ENCODE peak calls at places on chromosome 11, in ten cellular contexts. O is MM.1S, Z is GM23338, Q is hepatocyte, P is GM23248, W is PC-3, E is HCT116, B is PC-9, G is OCI-LY7, I is SK-N-SH. N is an unnamed sample. For H3K9me2, the result is how much of the 10 kb centered on the place peaks cover.

GRCh38 chr11:97772696-97773095 is 1248.1 kb upstream of the CNTN5 start:
- DNase-seq in O (no peak), Z (no peak), Q (no peak), P (no peak), W (no peak), E (no peak), B (no peak), G (no peak), I (peak), N (no peak)

GRCh38 chr11:29511394-29511793 is 505.4 kb downstream of the KCNA4 start:
- DNase-seq in O (no peak), Z (no peak), Q (no peak), P (no peak), W (no peak), E (no peak), B (no peak), G (no peak), I (no peak), N (no peak)

GRCh38 chr11:14969922-14970323 is 2.2 kb downstream of the CALCA start:
- DNase-seq in O (peak), Z (peak), Q (peak), P (peak), W (peak), E (peak), B (no peak), G (peak), I (peak), N (peak)

GRCh38 chr11:46309669-46310288 is 32.3 kb downstream of the CREB3L1 start:
- DNase-seq in O (no peak), Z (no peak), Q (no peak), P (peak), W (peak), E (peak), B (peak), G (peak), I (no peak), N (peak)

GRCh38 chr11:120652705-120653335 is 141.3 kb downstream of the GRIK4 start:
- DNase-seq in O (no peak), Z (peak), Q (no peak), P (peak), W (peak), E (no peak), B (no peak), G (peak), I (no peak), N (peak)

GRCh38 chr11:18332302-18332701 is 9.9 kb downstream of the GTF2H1 start:
- DNase-seq in O (peak), Z (peak), Q (no peak), P (no peak), W (no peak), E (no peak), B (no peak), G (no peak), I (no peak), N (no peak)

GRCh38 chr11:34366522-34366921 is 8.7 kb upstream of the ABTB2 start:
- DNase-seq in O (peak), Z (peak), Q (no peak), P (no peak), W (peak), E (peak), B (no peak), G (no peak), I (peak), N (no peak)

GRCh38 chr11:63719987-63720386 is 38.7 kb downstream of the RTN3 start:
- DNase-seq in O (no peak), Z (no peak), Q (no peak), P (peak), W (no peak), E (no peak), B (no peak), G (no peak), I (no peak), N (no peak)

GRCh38 chr11:16785520-16786128 is 47.2 kb downstream of the C11orf58 start:
- DNase-seq in O (peak), Z (peak), Q (peak), P (peak), W (peak), E (peak), B (peak), G (peak), I (peak), N (peak)

GRCh38 chr11:132125855-132126841 is 755.7 kb downstream of the NTM start:
- DNase-seq in O (peak), Z (peak), Q (no peak), P (peak), W (peak), E (no peak), B (no peak), G (no peak), I (peak), N (no peak)

GRCh38 chr11:78921517-78921916 is 346.9 kb upstream of the NARS2 start:
- DNase-seq in O (no peak), Z (no peak), Q (no peak), P (no peak), W (no peak), E (no peak), B (no peak), G (no peak), I (no peak), N (no peak)

GRCh38 chr11:78940500-78941225 is 366.0 kb upstream of the NARS2 start:
- DNase-seq in O (no peak), Z (peak), Q (no peak), P (no peak), W (no peak), E (no peak), B (no peak), G (no peak), I (no peak), N (no peak)

GRCh38 chr11:62602141-62603071 is 741 bp upstream of the MTA2 start:
- DNase-seq in O (no peak), Z (peak), Q (peak), P (peak), W (peak), E (no peak), B (no peak), G (no peak), I (peak), N (peak)

GRCh38 chr11:67999704-68000103 is 4.2 kb downstream of the UNC93B1 start:
- DNase-seq in O (no peak), Z (no peak), Q (no peak), P (no peak), W (no peak), E (no peak), B (no peak), G (no peak), I (peak), N (no peak)

GRCh38 chr11:127259118-127259517 is 258.5 kb upstream of the KIRREL3 start:
- DNase-seq in O (no peak), Z (no peak), Q (no peak), P (no peak), W (no peak), E (no peak), B (no peak), G (no peak), I (peak), N (no peak)

GRCh38 chr11:57513911-57514537 is 1.5 kb downstream of the SLC43A1 start:
- DNase-seq in O (no peak), Z (peak), Q (peak), P (peak), W (peak), E (no peak), B (no peak), G (peak), I (peak), N (peak)

GRCh38 chr11:105468154-105468553 is 141.7 kb upstream of the GRIA4 start:
- DNase-seq in O (no peak), Z (no peak), Q (no peak), P (no peak), W (no peak), E (no peak), B (no peak), G (no peak), I (no peak), N (no peak)

GRCh38 chr11:133403900-133404299 is 128.4 kb downstream of the OPCML start:
- DNase-seq in O (peak), Z (peak), Q (no peak), P (no peak), W (no peak), E (no peak), B (no peak), G (peak), I (peak), N (peak)

GRCh38 chr11:60912223-60912850 is 1.6 kb upstream of the TMEM109 start:
- DNase-seq in O (no peak), Z (peak), Q (no peak), P (no peak), W (no peak), E (no peak), B (no peak), G (no peak), I (no peak), N (no peak)

GRCh38 chr11:122367809-122368231 is 251.8 kb upstream of the BLID start:
- DNase-seq in O (no peak), Z (no peak), Q (peak), P (peak), W (no peak), E (no peak), B (no peak), G (no peak), I (no peak), N (no peak)

GRCh38 chr11:103608566-103608965 is 427.9 kb upstream of the DDI1 start:
- DNase-seq in O (no peak), Z (no peak), Q (no peak), P (peak), W (peak), E (no peak), B (no peak), G (no peak), I (no peak), N (no peak)

GRCh38 chr11:107655607-107656006 is 56.2 kb downstream of the SLN start:
- DNase-seq in O (no peak), Z (no peak), Q (no peak), P (no peak), W (no peak), E (no peak), B (no peak), G (no peak), I (no peak), N (no peak)

GRCh38 chr11:91749231-91749630 is 475.4 kb upstream of the FAT3 start:
- DNase-seq in O (no peak), Z (no peak), Q (no peak), P (no peak), W (peak), E (no peak), B (peak), G (no peak), I (no peak), N (no peak)

GRCh38 chr11:83610996-83611395 is 324.8 kb upstream of the CCDC90B start:
- DNase-seq in O (no peak), Z (no peak), Q (no peak), P (peak), W (no peak), E (no peak), B (peak), G (no peak), I (no peak), N (no peak)
- H2AFZ ChIP-seq in O (no peak), Z (no peak), Q (no peak), P (no peak), W (no peak), E (no peak), B (no peak), G (no peak), I (peak), N (no peak)

GRCh38 chr11:116975661-116976060 is 122.6 kb downstream of the SIK3 start:
- DNase-seq in O (no peak), Z (no peak), Q (no peak), P (no peak), W (no peak), E (no peak), B (no peak), G (no peak), I (no peak), N (no peak)

GRCh38 chr11:116970485-116971292 is 127.5 kb downstream of the SIK3 start:
- DNase-seq in O (no peak), Z (no peak), Q (no peak), P (peak), W (peak), E (no peak), B (no peak), G (no peak), I (no peak), N (no peak)

GRCh38 chr11:116969694-116970093 is 128.5 kb downstream of the SIK3 start:
- DNase-seq in O (no peak), Z (no peak), Q (no peak), P (no peak), W (no peak), E (no peak), B (no peak), G (no peak), I (no peak), N (no peak)

GRCh38 chr11:116973270-116973669 is 125.0 kb downstream of the SIK3 start:
- DNase-seq in O (no peak), Z (no peak), Q (no peak), P (no peak), W (no peak), E (no peak), B (no peak), G (no peak), I (no peak), N (no peak)

DNA sequence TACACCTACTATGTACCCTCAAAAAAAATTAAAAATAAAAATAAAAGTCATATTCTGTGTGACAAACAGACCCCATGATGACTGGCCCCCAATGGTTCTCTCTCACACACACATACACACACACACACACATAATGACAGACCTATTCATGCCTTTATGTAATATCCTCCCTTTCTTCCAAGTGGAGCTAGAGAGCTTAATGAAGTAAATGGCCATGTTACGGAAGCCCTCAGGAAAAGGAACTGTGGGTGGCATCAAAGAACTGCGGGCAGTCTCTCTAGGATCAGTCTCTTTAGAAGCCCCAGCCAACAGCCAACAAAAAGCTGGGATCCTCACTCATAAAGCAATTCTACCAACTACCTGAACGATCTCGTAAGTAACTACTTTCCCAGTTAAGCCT is 125.5 kb downstream of the SIK3 start:
- DNase-seq in O (no peak), Z (peak), Q (no peak), P (no peak), W (no peak), E (no peak), B (no peak), G (no peak), I (no peak), N (no peak)
- H3K27ac ChIP-seq in O (no peak), Z (no peak), Q (peak), P (no peak), W (no peak), E (no peak), B (no peak), G (no peak), I (no peak), N (no peak)

GRCh38 chr11:86294026-86294425 is 8.0 kb upstream of the HIKESHI start:
- DNase-seq in O (no peak), Z (no peak), Q (no peak), P (peak), W (no peak), E (no peak), B (peak), G (no peak), I (no peak), N (no peak)
- H3K9me2 ChIP-seq in O (under half), Z (under half), Q (under half), P (under half), W (under half), E (under half), B (under half), G (under half), I (under half), N (under half)

GRCh38 chr11:124737638-124738293 is 2.0 kb upstream of the NRGN start:
- DNase-seq in O (no peak), Z (no peak), Q (no peak), P (no peak), W (no peak), E (no peak), B (no peak), G (no peak), I (no peak), N (no peak)

GRCh38 chr11:124740277-124740882 is 638 bp downstream of the NRGN start:
- DNase-seq in O (peak), Z (peak), Q (no peak), P (peak), W (peak), E (no peak), B (no peak), G (peak), I (peak), N (peak)

GRCh38 chr11:124739479-124740276 is at the start of gene NRGN:
- DNase-seq in O (peak), Z (peak), Q (peak), P (peak), W (peak), E (peak), B (peak), G (peak), I (peak), N (peak)

GRCh38 chr11:124736738-124737137 is 3.0 kb upstream of the NRGN start:
- DNase-seq in O (no peak), Z (no peak), Q (no peak), P (no peak), W (no peak), E (no peak), B (no peak), G (no peak), I (no peak), N (no peak)

GRCh38 chr11:124738713-124739478 is 846 bp upstream of the NRGN start:
- DNase-seq in O (no peak), Z (no peak), Q (no peak), P (no peak), W (no peak), E (no peak), B (no peak), G (no peak), I (no peak), N (no peak)
- H2AFZ ChIP-seq in O (peak), Z (peak), Q (no peak), P (no peak), W (peak), E (peak), B (peak), G (peak), I (peak), N (no peak)

GRCh38 chr11:66987158-66987620 is 12.1 kb downstream of the C11orf86 start:
- DNase-seq in O (no peak), Z (peak), Q (no peak), P (no peak), W (no peak), E (no peak), B (no peak), G (no peak), I (peak), N (no peak)
- H3K27ac ChIP-seq in O (no peak), Z (no peak), Q (no peak), P (no peak), W (no peak), E (no peak), B (no peak), G (no peak), I (no peak), N (no peak)

GRCh38 chr11:64923151-64923661 is 1.3 kb upstream of the PPP2R5B start:
- DNase-seq in O (no peak), Z (no peak), Q (no peak), P (no peak), W (no peak), E (no peak), B (no peak), G (no peak), I (no peak), N (no peak)
- H3K9me2 ChIP-seq in O (under half), Z (under half), Q (under half), P (under half), W (under half), E (under half), B (under half), G (under half), I (under half), N (under half)

GRCh38 chr11:69969890-69970784 is 108.0 kb upstream of the ANO1 start:
- DNase-seq in O (no peak), Z (peak), Q (peak), P (no peak), W (no peak), E (no peak), B (no peak), G (no peak), I (no peak), N (no peak)

GRCh38 chr11:69971741-69972140 is 106.4 kb upstream of the ANO1 start:
- DNase-seq in O (no peak), Z (no peak), Q (no peak), P (no peak), W (no peak), E (no peak), B (no peak), G (no peak), I (no peak), N (no peak)

GRCh38 chr11:69974528-69974927 is 103.6 kb upstream of the ANO1 start:
- DNase-seq in O (no peak), Z (no peak), Q (peak), P (no peak), W (no peak), E (no peak), B (no peak), G (no peak), I (no peak), N (no peak)

GRCh38 chr11:69970785-69971535 is 107.2 kb upstream of the ANO1 start:
- DNase-seq in O (no peak), Z (no peak), Q (no peak), P (no peak), W (no peak), E (no peak), B (no peak), G (no peak), I (no peak), N (no peak)

DNA sequence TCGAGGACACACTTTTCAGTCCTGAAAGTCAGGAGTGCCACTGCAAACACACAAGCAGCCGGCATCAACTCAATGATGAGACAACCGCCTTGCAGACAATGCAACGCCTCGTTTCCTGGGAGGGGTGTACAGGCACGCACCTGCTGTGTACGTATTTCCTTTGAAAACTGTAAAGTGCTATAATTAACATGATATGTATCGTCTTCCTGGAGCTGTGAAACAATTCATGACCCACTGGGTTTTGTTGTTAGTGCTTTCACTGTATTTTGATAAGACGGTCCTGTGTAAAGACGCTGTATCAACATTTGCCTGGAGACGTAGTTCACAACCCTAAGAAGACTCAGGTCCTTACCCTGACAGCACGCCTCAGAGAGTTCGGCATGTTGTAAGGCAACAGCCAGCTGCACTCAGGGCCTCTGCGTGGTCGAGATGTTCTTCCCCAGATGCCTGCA is 105.7 kb upstream of the ANO1 start:
- DNase-seq in O (peak), Z (no peak), Q (peak), P (no peak), W (no peak), E (no peak), B (no peak), G (peak), I (no peak), N (no peak)
- H2AFZ ChIP-seq in O (no peak), Z (no peak), Q (no peak), P (no peak), W (no peak), E (no peak), B (no peak), G (no peak), I (no peak), N (no peak)

GRCh38 chr11:76825726-76826396 is 34.9 kb upstream of the ACER3 start:
- DNase-seq in O (no peak), Z (no peak), Q (no peak), P (no peak), W (peak), E (no peak), B (no peak), G (no peak), I (no peak), N (no peak)
- H3K27ac ChIP-seq in O (no peak), Z (no peak), Q (no peak), P (no peak), W (peak), E (no peak), B (peak), G (no peak), I (no peak), N (no peak)